ENCODE peak calls at places on chromosome 11, in nine cellular contexts. L is cardiac muscle cell, A is type B pancreatic cell, M is nephron progenitor cell, D is neural progenitor cell, K is heart left ventricle, T is fibroblast of villous mesenchyme, Z is epithelial cell of esophagus, J is endothelial cell of umbilical vein. X is an unnamed sample.

GRCh38 chr11:24635588-24636290 is 138.9 kb downstream of the LUZP2 start:
- DNase-seq in L (no peak), A (no peak), M (no peak), D (no peak), K (no peak), T (no peak), Z (peak), J (no peak), X (no peak)

GRCh38 chr11:61111786-61112517 is 9.7 kb downstream of the CD5 start:
- DNase-seq in L (no peak), A (no peak), M (no peak), D (no peak), K (no peak), T (no peak), Z (no peak), J (no peak), X (no peak)

GRCh38 chr11:66069715-66070603 is at the start of gene PACS1:
- DNase-seq in L (peak), A (no peak), M (peak), D (peak), K (peak), T (peak), Z (peak), J (peak), X (peak)

GRCh38 chr11:13667245-13667644 is 1.2 kb upstream of the FAR1 start:
- DNase-seq in L (no peak), A (no peak), M (no peak), D (peak), K (no peak), T (no peak), Z (peak), J (peak), X (no peak)

GRCh38 chr11:84541711-84542340 is 1085.3 kb downstream of the DLG2 start:
- DNase-seq in L (peak), A (no peak), M (no peak), D (no peak), K (no peak), T (no peak), Z (no peak), J (no peak), X (no peak)

GRCh38 chr11:57785072-57785471 is 23.5 kb downstream of the CTNND1 start:
- DNase-seq in L (no peak), A (no peak), M (no peak), D (no peak), K (no peak), T (no peak), Z (no peak), J (no peak), X (no peak)

GRCh38 chr11:17596711-17597110 is 49.7 kb downstream of the OTOG start:
- DNase-seq in L (no peak), A (peak), M (no peak), D (no peak), K (no peak), T (no peak), Z (no peak), J (no peak), X (no peak)

GRCh38 chr11:68903288-68903630 is 373 bp downstream of the MRPL21 start:
- DNase-seq in L (no peak), A (no peak), M (no peak), D (peak), K (no peak), T (no peak), Z (no peak), J (no peak), X (no peak)

GRCh38 chr11:69217276-69218105 is 61.8 kb downstream of the SMIM38 start:
- DNase-seq in L (no peak), A (peak), M (no peak), D (no peak), K (no peak), T (no peak), Z (no peak), J (no peak), X (no peak)

GRCh38 chr11:45089251-45089650 is 57.2 kb upstream of the PRDM11 start:
- DNase-seq in L (peak), A (no peak), M (no peak), D (no peak), K (peak), T (peak), Z (peak), J (peak), X (no peak)

GRCh38 chr11:45560153-45560934 is 105.1 kb downstream of the CHST1 start:
- DNase-seq in L (peak), A (no peak), M (no peak), D (no peak), K (peak), T (no peak), Z (no peak), J (no peak), X (no peak)

GRCh38 chr11:115608976-115609375 is 104.8 kb upstream of the CADM1 start:
- DNase-seq in L (no peak), A (no peak), M (no peak), D (no peak), K (no peak), T (no peak), Z (no peak), J (no peak), X (no peak)

GRCh38 chr11:131666617-131667016 is 296.2 kb downstream of the NTM start:
- DNase-seq in L (no peak), A (no peak), M (no peak), D (no peak), K (no peak), T (no peak), Z (no peak), J (no peak), X (no peak)

GRCh38 chr11:57349491-57350274 is 11.5 kb downstream of the P2RX3 start:
- DNase-seq in L (peak), A (peak), M (peak), D (peak), K (peak), T (peak), Z (peak), J (peak), X (peak)

GRCh38 chr11:131592734-131593133 is 222.3 kb downstream of the NTM start:
- DNase-seq in L (no peak), A (no peak), M (no peak), D (no peak), K (no peak), T (no peak), Z (no peak), J (no peak), X (no peak)

GRCh38 chr11:12052676-12053605 is 44.5 kb upstream of the DKK3 start:
- DNase-seq in L (no peak), A (no peak), M (no peak), D (no peak), K (no peak), T (no peak), Z (no peak), J (no peak), X (no peak)

GRCh38 chr11:6258571-6258998 is 1.1 kb upstream of the CCKBR start:
- DNase-seq in L (no peak), A (no peak), M (peak), D (peak), K (no peak), T (peak), Z (no peak), J (no peak), X (no peak)

GRCh38 chr11:126701555-126701897 is 299.0 kb downstream of the KIRREL3 start:
- DNase-seq in L (no peak), A (no peak), M (no peak), D (no peak), K (no peak), T (no peak), Z (no peak), J (no peak), X (no peak)

GRCh38 chr11:35323076-35323868 is 96.1 kb downstream of the SLC1A2 start:
- DNase-seq in L (no peak), A (no peak), M (no peak), D (no peak), K (no peak), T (no peak), Z (peak), J (no peak), X (no peak)

GRCh38 chr11:11349870-11350325 is 3.2 kb downstream of the CSNK2A3 start:
- DNase-seq in L (peak), A (no peak), M (no peak), D (no peak), K (no peak), T (peak), Z (peak), J (peak), X (no peak)

GRCh38 chr11:23404225-23405160 is 544.2 kb upstream of the CCDC179 start:
- DNase-seq in L (no peak), A (no peak), M (no peak), D (no peak), K (peak), T (no peak), Z (no peak), J (no peak), X (no peak)

GRCh38 chr11:2509481-2510001 is 64.7 kb downstream of the KCNQ1 start:
- DNase-seq in L (no peak), A (no peak), M (no peak), D (no peak), K (peak), T (no peak), Z (no peak), J (no peak), X (peak)

GRCh38 chr11:57778318-57779037 is 16.9 kb downstream of the CTNND1 start:
- DNase-seq in L (peak), A (peak), M (peak), D (peak), K (peak), T (peak), Z (peak), J (peak), X (peak)

GRCh38 chr11:128535468-128536457 is 51.6 kb downstream of the ETS1 start:
- DNase-seq in L (no peak), A (no peak), M (no peak), D (no peak), K (no peak), T (no peak), Z (no peak), J (no peak), X (no peak)

GRCh38 chr11:122732342-122733300 is 77.1 kb downstream of the UBASH3B start:
- DNase-seq in L (no peak), A (no peak), M (no peak), D (no peak), K (no peak), T (peak), Z (no peak), J (peak), X (no peak)

GRCh38 chr11:1881442-1882264 is 10.0 kb downstream of the PRR33 start:
- DNase-seq in L (no peak), A (no peak), M (no peak), D (no peak), K (peak), T (peak), Z (no peak), J (no peak), X (no peak)

GRCh38 chr11:78149646-78150045 is 10.2 kb upstream of the ALG8 start:
- DNase-seq in L (peak), A (no peak), M (no peak), D (no peak), K (no peak), T (peak), Z (peak), J (peak), X (no peak)

GRCh38 chr11:107752508-107752907 is 40.7 kb upstream of the SLN start:
- DNase-seq in L (no peak), A (no peak), M (no peak), D (no peak), K (no peak), T (no peak), Z (no peak), J (no peak), X (no peak)

GRCh38 chr11:69639843-69640242 is 1.1 kb upstream of the CCND1 start:
- DNase-seq in L (no peak), A (no peak), M (no peak), D (no peak), K (no peak), T (no peak), Z (no peak), J (no peak), X (no peak)

GRCh38 chr11:61627831-61628753 is 47.2 kb upstream of the SYT7 start:
- DNase-seq in L (peak), A (no peak), M (peak), D (peak), K (peak), T (peak), Z (peak), J (peak), X (peak)

GRCh38 chr11:2675540-2675939 is 24.3 kb downstream of the KCNQ1OT1 start:
- DNase-seq in L (no peak), A (no peak), M (no peak), D (no peak), K (no peak), T (no peak), Z (no peak), J (no peak), X (no peak)

GRCh38 chr11:78189851-78190250 is 1.1 kb downstream of the USP35 start:
- DNase-seq in L (no peak), A (no peak), M (no peak), D (no peak), K (no peak), T (no peak), Z (no peak), J (no peak), X (no peak)

GRCh38 chr11:69598147-69598546 is 42.8 kb upstream of the CCND1 start:
- DNase-seq in L (no peak), A (no peak), M (no peak), D (no peak), K (no peak), T (no peak), Z (no peak), J (peak), X (no peak)

GRCh38 chr11:118002541-118003019 is 16.4 kb downstream of the IL10RA start:
- DNase-seq in L (peak), A (peak), M (no peak), D (peak), K (no peak), T (peak), Z (no peak), J (no peak), X (no peak)

GRCh38 chr11:96963375-96963774 is 573.6 kb downstream of the JRKL start:
- DNase-seq in L (no peak), A (no peak), M (no peak), D (no peak), K (no peak), T (no peak), Z (no peak), J (no peak), X (no peak)

GRCh38 chr11:10401275-10401674 is 53.8 kb upstream of the AMPD3 start:
- DNase-seq in L (no peak), A (no peak), M (no peak), D (no peak), K (no peak), T (no peak), Z (no peak), J (no peak), X (no peak)

GRCh38 chr11:11963842-11964773 is 44.3 kb downstream of the DKK3 start:
- DNase-seq in L (no peak), A (peak), M (no peak), D (no peak), K (no peak), T (no peak), Z (no peak), J (no peak), X (no peak)

DNA sequence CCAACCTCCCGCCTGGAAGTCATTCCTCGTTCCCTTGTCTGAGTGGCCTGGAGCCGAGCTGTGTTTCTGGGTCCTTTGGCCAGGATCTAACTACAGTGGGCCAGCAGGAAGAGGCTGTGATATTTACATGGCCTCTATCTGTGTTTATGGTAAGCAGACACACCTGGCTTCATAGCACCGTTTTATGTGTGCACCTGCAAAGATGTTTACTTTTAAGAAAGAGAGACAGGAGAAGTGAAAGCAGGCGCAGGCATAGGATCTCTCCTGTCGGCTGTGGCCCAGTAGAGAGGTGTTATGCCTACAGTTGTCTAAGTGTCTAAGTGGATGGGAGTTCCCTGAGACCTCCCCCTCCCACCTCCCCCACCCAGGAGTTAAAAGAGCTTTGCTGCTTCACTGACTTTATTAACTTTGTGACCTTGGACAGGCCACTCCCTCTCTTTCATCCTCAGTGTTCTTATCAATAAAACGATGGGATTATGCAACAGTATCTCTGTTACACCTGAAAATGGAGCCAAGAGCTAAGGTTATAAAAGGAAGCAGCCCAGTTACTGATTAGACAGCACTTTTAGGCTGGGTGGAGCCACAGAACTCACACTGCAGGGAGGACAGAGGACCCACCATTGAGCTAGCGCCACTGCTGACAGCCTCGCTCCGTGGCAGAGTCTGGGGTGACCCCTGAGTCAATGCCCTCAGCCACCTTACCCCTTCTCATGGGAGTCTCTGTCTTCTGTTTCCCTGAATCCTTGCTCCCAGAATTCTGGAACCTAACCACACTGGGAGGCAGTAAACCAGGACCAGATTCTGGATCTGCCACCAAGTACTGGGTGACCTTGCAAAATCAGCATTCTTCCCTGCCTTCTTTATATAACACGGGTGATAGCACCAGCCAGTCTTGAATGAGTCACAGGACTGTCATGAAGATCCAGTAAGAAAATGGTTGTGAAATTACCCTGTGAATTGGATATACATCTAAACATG is 22.0 kb downstream of the ST14 start:
- DNase-seq in L (peak), A (no peak), M (peak), D (no peak), K (no peak), T (peak), Z (peak), J (no peak), X (no peak)
- TF ChIP-seq CTCF in L (no peak), A (no peak), M (no peak), D (no peak), K (no peak), T (no peak), Z (no peak), J (no peak), X (no peak)

DNA sequence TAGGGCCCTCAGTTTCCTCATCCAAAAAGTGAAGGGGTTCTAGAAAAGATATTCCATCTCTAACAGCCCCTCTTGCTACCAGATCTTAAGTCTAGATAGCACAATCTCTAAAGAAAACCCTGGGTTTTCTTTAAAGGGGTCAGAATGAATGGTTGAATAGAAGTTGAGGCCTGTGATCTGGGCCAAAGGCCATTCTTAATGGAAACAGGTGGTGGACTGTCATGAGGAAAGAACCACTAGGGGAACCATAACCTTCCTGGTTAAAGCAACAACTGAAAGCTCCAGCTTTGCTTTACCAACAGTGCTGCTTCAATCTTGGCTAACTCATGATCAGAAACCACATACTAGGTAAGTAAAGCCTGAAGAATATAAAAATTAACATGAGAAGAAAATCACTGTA is 1.8 kb downstream of the CELF1 start:
- DNase-seq in L (peak), A (no peak), M (no peak), D (peak), K (no peak), T (peak), Z (peak), J (peak), X (no peak)
- TF ChIP-seq CTCF in L (peak), A (peak), M (no peak), D (peak), K (peak), T (peak), Z (peak), J (no peak), X (peak)

DNA sequence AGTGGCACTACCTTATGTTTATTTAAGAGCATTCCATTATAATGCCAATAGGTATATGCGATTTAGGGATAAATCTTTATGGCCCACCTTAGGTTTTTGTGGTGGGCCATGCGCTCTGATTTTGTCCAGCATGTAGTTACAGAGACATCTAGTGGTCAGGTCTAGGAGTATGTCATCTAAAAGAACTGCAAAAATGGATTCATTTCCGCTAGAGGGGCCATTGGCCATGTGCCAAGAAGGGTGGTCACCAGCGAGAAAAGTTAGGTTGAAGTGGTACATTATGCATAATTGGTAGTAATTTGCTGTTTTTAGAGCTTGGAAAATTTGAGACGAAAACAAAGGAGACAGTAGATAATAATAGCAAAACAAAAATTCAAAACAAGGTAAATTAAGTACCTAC is 27.7 kb downstream of the LRRC4C start:
- DNase-seq in L (no peak), A (no peak), M (peak), D (peak), K (no peak), T (no peak), Z (no peak), J (no peak), X (peak)
- TF ChIP-seq CTCF in L (peak), A (peak), M (peak), D (peak), K (peak), T (no peak), Z (no peak), J (no peak), X (peak)

DNA sequence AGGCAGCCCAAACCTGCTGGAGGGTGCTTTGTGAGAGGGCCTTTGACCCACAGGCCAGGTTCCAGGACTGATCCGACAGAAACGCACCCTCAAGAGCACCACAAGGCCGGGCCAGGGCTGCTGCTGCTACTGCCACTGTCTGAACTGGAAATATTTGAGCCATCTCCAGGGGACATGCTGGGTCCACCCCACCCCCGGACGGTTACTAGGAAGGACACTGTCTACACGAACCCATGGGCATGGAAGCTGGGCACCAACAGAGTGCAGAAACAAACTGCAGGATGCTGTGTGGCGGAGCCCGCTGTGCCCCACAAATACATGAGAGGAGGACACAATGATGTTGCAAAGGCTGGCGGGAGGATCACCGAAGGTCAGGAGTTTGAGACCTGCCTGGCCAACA is 283.7 kb downstream of the CTTN start:
- DNase-seq in L (no peak), A (no peak), M (no peak), D (no peak), K (no peak), T (no peak), Z (no peak), J (no peak), X (no peak)
- TF ChIP-seq CTCF in L (no peak), A (no peak), M (no peak), D (no peak), K (no peak), T (no peak), Z (no peak), J (no peak), X (no peak)

GRCh38 chr11:86636275-86636674 is 36.1 kb downstream of the ME3 start:
- DNase-seq in L (no peak), A (no peak), M (no peak), D (no peak), K (no peak), T (peak), Z (no peak), J (no peak), X (no peak)

GRCh38 chr11:86629070-86629706 is 43.2 kb downstream of the ME3 start:
- DNase-seq in L (peak), A (no peak), M (no peak), D (no peak), K (no peak), T (peak), Z (no peak), J (no peak), X (no peak)

GRCh38 chr11:86637976-86638375 is 34.4 kb downstream of the ME3 start:
- DNase-seq in L (no peak), A (no peak), M (no peak), D (no peak), K (no peak), T (peak), Z (no peak), J (no peak), X (no peak)

GRCh38 chr11:86627776-86628455 is 44.5 kb downstream of the ME3 start:
- DNase-seq in L (no peak), A (no peak), M (no peak), D (no peak), K (peak), T (no peak), Z (no peak), J (no peak), X (no peak)

GRCh38 chr11:86632499-86633269 is 39.7 kb downstream of the ME3 start:
- DNase-seq in L (peak), A (no peak), M (no peak), D (peak), K (peak), T (peak), Z (peak), J (peak), X (no peak)
- TF ChIP-seq CTCF in L (peak), A (no peak), M (no peak), D (peak), K (peak), T (peak), Z (peak), J (no peak), X (no peak)

X was measured in glutamatergic neuron.